ENCODE peak calls at places on chromosomes 4 and X, in seven cellular contexts. One of them, this sample, is unnamed.
A peak's percentile ranks its signal among the peaks of the same experiment; 100 is the strongest.

GRCh38 chr4:147707892-147708672 is 23.8 kb upstream of the ARHGAP10 start:
- DNase-seq in IMR-90: peak; percentile 34
- DNase-seq in PC-3: peak; percentile 64
- DNase-seq in left ventricle myocardium inferior: no peak
- DNase-seq in pancreas: no peak
- DNase-seq in heart left ventricle: peak; percentile 34
- DNase-seq in left lung: no peak
- DNase-seq in this sample: peak; percentile 34

GRCh38 chr4:19348746-19349145 is 903.0 kb upstream of the SLIT2 start:
- DNase-seq in left ventricle myocardium inferior: no peak
- DNase-seq in PC-3: no peak
- DNase-seq in IMR-90: no peak
- DNase-seq in pancreas: no peak
- DNase-seq in left lung: no peak
- DNase-seq in heart left ventricle: no peak
- DNase-seq in this sample: no peak

GRCh38 chr4:167233523-167234387 is 539 bp downstream of the SPOCK3 start:
- DNase-seq in heart left ventricle: no peak
- DNase-seq in left lung: no peak
- DNase-seq in IMR-90: no peak
- DNase-seq in left ventricle myocardium inferior: no peak
- DNase-seq in PC-3: peak; percentile 26
- DNase-seq in pancreas: peak; percentile 27
- DNase-seq in this sample: peak; percentile 52

GRCh38 chr4:127660486-127660885 is 27.7 kb downstream of the INTU start:
- DNase-seq in pancreas: no peak
- DNase-seq in heart left ventricle: no peak
- DNase-seq in IMR-90: no peak
- DNase-seq in PC-3: no peak
- DNase-seq in left ventricle myocardium inferior: no peak
- DNase-seq in left lung: no peak
- DNase-seq in this sample: no peak

GRCh38 chr4:126604273-126604867 is 1028.4 kb upstream of the INTU start:
- DNase-seq in heart left ventricle: peak; percentile 37
- DNase-seq in left lung: no peak
- DNase-seq in pancreas: no peak
- DNase-seq in IMR-90: peak; percentile 61
- DNase-seq in PC-3: peak; percentile 38
- DNase-seq in left ventricle myocardium inferior: no peak
- DNase-seq in this sample: no peak

GRCh38 chrX:17788439-17788838 is 51.1 kb downstream of the SCML1 start:
- DNase-seq in left lung: no peak
- DNase-seq in pancreas: no peak
- DNase-seq in PC-3: peak; percentile 74
- DNase-seq in IMR-90: peak; percentile 16
- DNase-seq in left ventricle myocardium inferior: no peak
- DNase-seq in heart left ventricle: no peak
- DNase-seq in this sample: no peak

GRCh38 chr4:155745984-155746383 is 12.8 kb upstream of the GUCY1B1 start:
- DNase-seq in pancreas: no peak
- DNase-seq in heart left ventricle: no peak
- DNase-seq in PC-3: peak; percentile 52
- DNase-seq in left ventricle myocardium inferior: no peak
- DNase-seq in IMR-90: peak; percentile 82
- DNase-seq in left lung: no peak
- DNase-seq in this sample: no peak

GRCh38 chr4:75513529-75514130 is 573 bp downstream of the RCHY1 start:
- DNase-seq in left ventricle myocardium inferior: no peak
- DNase-seq in PC-3: no peak
- DNase-seq in IMR-90: peak; percentile 12
- DNase-seq in heart left ventricle: no peak
- DNase-seq in left lung: no peak
- DNase-seq in pancreas: no peak
- DNase-seq in this sample: no peak

GRCh38 chrX:119690921-119691716 is 1.8 kb downstream of the SEPTIN6 start:
- DNase-seq in left ventricle myocardium inferior: no peak
- DNase-seq in PC-3: no peak
- DNase-seq in left lung: no peak
- DNase-seq in heart left ventricle: no peak
- DNase-seq in pancreas: no peak
- DNase-seq in IMR-90: peak; percentile 51
- DNase-seq in this sample: no peak

DNA sequence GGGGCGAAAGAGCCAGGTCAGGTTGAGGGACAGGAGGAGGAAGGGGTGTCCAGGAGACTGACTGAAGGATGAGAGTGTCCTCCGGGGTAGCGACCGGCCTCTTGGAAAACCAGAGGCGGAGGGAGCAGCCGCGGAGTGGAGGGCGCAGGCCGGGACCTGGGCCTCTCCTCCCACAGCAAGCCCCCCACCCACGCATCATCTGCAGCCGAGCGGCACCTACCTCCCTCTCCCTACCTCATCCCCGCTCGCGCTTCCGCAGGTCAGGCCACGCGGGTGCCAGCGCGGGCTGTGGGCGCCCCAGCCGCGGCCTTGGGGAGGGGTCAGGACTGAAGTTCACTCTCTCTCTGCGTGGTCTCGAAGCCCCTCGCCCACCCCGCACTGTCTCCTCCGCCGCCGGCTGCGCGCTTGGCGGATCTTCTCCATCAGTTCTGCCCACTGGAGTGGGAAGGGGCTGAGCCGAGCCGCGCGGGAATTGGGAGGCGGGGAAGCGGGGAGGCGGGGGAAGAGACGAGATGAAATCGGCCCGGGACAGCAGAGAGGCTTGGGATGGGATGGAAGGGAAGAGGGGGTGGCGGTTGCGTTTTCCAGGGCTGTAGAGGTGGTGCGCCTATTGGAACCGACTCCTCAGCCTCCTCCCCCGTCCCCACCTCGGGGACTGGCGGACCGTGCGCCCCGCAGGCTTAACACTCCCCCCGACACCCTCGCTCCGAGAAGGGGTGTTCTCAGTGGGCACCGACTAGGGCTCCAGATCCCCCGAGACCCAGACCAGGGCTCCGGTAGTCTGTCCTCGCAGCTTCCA is 1.8 kb downstream of the NLGN4X start:
- DNase-seq in PC-3: no peak
- DNase-seq in IMR-90: no peak
- DNase-seq in pancreas: peak; percentile 64
- DNase-seq in heart left ventricle: no peak
- DNase-seq in left lung: no peak
- DNase-seq in left ventricle myocardium inferior: peak; percentile 20
- DNase-seq in this sample: peak; percentile 22
- H3K4me3 ChIP-seq in PC-3: peak overlapping the region; percentile 55
- H3K4me3 ChIP-seq in IMR-90: no peak overlapping the region
- H3K4me3 ChIP-seq in pancreas: peak overlapping the region; percentile 39
- H3K4me3 ChIP-seq in heart left ventricle: peak overlapping the region; percentile 48
- H3K4me3 ChIP-seq in left lung: peak overlapping the region; percentile 16
- H3K4me3 ChIP-seq in left ventricle myocardium inferior: peak overlapping the region; percentile 61
- H3K4me3 ChIP-seq in this sample: no peak overlapping the region

DNA sequence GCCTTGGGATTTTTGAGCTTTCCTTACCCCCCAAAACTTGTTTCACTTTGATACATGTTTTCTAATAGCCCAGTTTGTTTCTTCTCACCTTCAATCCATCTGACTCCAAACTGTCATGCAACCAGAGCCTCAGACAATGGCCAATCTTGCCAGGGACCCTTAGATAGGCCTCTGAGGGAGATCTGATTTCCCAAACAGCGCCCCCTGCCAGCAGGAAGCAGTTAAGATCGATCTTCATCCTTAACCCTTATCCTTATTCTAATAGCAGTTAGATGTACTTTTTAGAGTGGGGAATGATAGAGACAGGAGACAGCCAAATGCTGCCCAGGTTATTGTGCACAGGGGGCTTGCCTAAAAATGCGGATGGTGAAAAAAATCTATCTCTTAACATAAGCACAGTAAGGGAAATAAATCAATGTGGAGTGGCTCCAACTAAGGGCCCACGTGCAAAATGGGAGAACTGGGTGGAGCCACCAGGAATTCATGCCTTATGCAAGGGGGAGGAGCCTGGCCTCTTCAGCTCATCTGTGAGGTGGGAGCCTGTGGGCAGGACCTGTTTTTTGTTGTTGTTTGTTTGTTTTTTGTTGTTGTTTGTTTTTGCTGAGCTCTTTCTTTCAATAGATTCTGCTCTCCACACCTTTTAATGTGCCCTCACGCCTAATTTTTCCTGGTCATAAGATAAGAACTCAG is 833.6 kb upstream of the AGA start:
- DNase-seq in IMR-90: no peak
- DNase-seq in heart left ventricle: no peak
- DNase-seq in pancreas: no peak
- DNase-seq in left lung: no peak
- DNase-seq in left ventricle myocardium inferior: no peak
- DNase-seq in PC-3: no peak
- DNase-seq in this sample: no peak
- TF ChIP-seq CTCF in IMR-90: no peak
- TF ChIP-seq CTCF in heart left ventricle: no peak
- TF ChIP-seq CTCF in pancreas: no peak
- TF ChIP-seq CTCF in left lung: no peak
- TF ChIP-seq CTCF in left ventricle myocardium inferior: no peak
- TF ChIP-seq CTCF in PC-3: peak; percentile 44
- TF ChIP-seq CTCF in this sample: no peak

GRCh38 chr4:3871181-3871852 is 105.1 kb downstream of the ADRA2C start:
- DNase-seq in left lung: peak; percentile 20
- DNase-seq in pancreas: peak; percentile 70
- DNase-seq in IMR-90: no peak
- DNase-seq in heart left ventricle: no peak
- DNase-seq in PC-3: no peak
- DNase-seq in left ventricle myocardium inferior: no peak
- DNase-seq in this sample: no peak

GRCh38 chr4:3871881-3872833 is 106.0 kb downstream of the ADRA2C start:
- DNase-seq in left lung: peak; percentile 19
- DNase-seq in PC-3: no peak
- DNase-seq in IMR-90: no peak
- DNase-seq in pancreas: no peak
- DNase-seq in heart left ventricle: no peak
- DNase-seq in left ventricle myocardium inferior: peak; percentile 9
- DNase-seq in this sample: no peak

GRCh38 chr4:3868841-3869572 is 102.8 kb downstream of the ADRA2C start:
- DNase-seq in pancreas: no peak
- DNase-seq in PC-3: no peak
- DNase-seq in heart left ventricle: no peak
- DNase-seq in left ventricle myocardium inferior: no peak
- DNase-seq in left lung: peak; percentile 2
- DNase-seq in IMR-90: no peak
- DNase-seq in this sample: no peak

GRCh38 chr4:3869661-3870566 is 103.7 kb downstream of the ADRA2C start:
- DNase-seq in pancreas: no peak
- DNase-seq in heart left ventricle: no peak
- DNase-seq in left ventricle myocardium inferior: peak; percentile 6
- DNase-seq in left lung: peak; percentile 16
- DNase-seq in PC-3: no peak
- DNase-seq in IMR-90: no peak
- DNase-seq in this sample: no peak

DNA sequence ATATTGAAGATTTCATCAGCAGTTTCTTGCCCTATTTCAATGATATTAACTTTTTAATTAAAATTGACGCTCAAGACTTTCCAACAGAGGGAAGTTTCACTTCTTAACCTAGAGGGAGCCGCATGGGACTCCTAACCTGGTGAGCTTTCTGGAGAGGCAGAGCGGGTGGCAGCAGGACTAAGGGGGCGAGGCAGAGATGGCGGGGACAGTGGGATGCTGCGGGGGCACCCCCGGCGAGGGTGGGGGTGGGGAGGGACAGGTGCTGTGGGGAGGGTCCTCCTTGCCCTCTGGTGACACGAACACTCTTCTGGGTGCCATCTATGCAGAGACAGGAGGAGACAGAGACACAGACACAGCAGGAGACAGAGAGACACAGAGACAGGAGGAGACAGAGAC is 104.4 kb downstream of the ADRA2C start:
- DNase-seq in heart left ventricle: no peak
- DNase-seq in IMR-90: no peak
- DNase-seq in pancreas: no peak
- DNase-seq in left lung: peak; percentile 16
- DNase-seq in left ventricle myocardium inferior: peak; percentile 2
- DNase-seq in PC-3: no peak
- DNase-seq in this sample: no peak
- H3K27me3 ChIP-seq in heart left ventricle: peaks cover 42% of the 10 kb centered on the region
- H3K27me3 ChIP-seq in IMR-90: peaks cover 61% of the 10 kb centered on the region
- H3K27me3 ChIP-seq in pancreas: no peaks in the 10 kb centered on the region
- H3K27me3 ChIP-seq in left lung: peaks cover 29% of the 10 kb centered on the region
- H3K27me3 ChIP-seq in left ventricle myocardium inferior: peaks cover 99% of the 10 kb centered on the region
- H3K27me3 ChIP-seq in PC-3: peaks cover 27% of the 10 kb centered on the region
- H3K27me3 ChIP-seq in this sample: no peaks in the 10 kb centered on the region

DNA sequence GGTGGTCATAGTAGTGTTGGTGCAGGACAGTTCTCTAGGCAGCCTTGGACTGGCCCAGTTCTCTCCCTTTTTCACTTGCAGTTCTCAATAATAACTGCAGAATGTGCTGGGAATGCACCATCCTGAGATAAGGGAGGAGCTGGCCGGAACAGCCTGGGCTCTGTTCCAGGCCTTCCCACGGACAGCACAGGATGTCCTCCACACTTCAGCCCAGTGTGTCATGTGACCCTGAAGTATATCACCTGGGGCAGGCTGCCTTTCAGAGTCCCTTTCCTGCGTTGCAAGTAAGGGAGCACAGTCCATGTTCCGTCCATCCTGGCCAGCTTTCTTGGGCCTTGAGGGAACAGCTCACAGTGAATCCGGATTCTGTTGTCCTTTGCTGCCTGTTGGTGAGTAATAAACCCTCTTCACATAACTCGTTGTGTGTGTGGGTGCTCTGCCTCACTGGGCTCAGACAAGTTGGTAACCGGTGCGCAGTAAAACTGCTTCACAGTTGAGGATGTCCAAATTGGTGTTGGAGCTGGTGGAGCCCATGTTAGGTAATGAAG is 32.3 kb upstream of the BBS12 start:
- DNase-seq in heart left ventricle: peak; percentile 85
- DNase-seq in left lung: no peak
- DNase-seq in left ventricle myocardium inferior: peak; percentile 77
- DNase-seq in pancreas: no peak
- DNase-seq in PC-3: peak; percentile 63
- DNase-seq in IMR-90: peak; percentile 65
- DNase-seq in this sample: no peak
- H3K4me3 ChIP-seq in heart left ventricle: peak overlapping the region; percentile 48
- H3K4me3 ChIP-seq in left lung: no peak overlapping the region
- H3K4me3 ChIP-seq in left ventricle myocardium inferior: peak overlapping the region; percentile 65
- H3K4me3 ChIP-seq in pancreas: no peak overlapping the region
- H3K4me3 ChIP-seq in PC-3: no peak overlapping the region
- H3K4me3 ChIP-seq in IMR-90: no peak overlapping the region
- H3K4me3 ChIP-seq in this sample: no peak overlapping the region